ENCODE peak calls at places on chromosome 1, in six cellular contexts. K is cardiac muscle cell; V is activated CD8-positive, alpha-beta T cell treated with anti-CD3 and anti-CD28 coated beads for 36 hours; J is NCI-H82; U is IMR-90; A is tibial artery. B is an unnamed sample.

GRCh38 chr1:14377386-14377785 is 221.1 kb upstream of the KAZN start:
- DNase-seq in K (no peak), V (no peak), J (no peak), U (no peak), A (no peak), B (no peak)

GRCh38 chr1:175803413-175803812 is 60.0 kb upstream of the TNR start:
- DNase-seq in K (no peak), V (no peak), J (no peak), U (no peak), A (no peak), B (no peak)

GRCh38 chr1:111563619-111564018 is 56.0 kb upstream of the RAP1A start:
- DNase-seq in K (no peak), V (no peak), J (no peak), U (peak), A (no peak), B (no peak)

GRCh38 chr1:171754381-171754705 is 12.5 kb upstream of the VAMP4 start:
- DNase-seq in K (no peak), V (no peak), J (no peak), U (peak), A (no peak), B (no peak)

GRCh38 chr1:30232288-30232899 is 491.0 kb downstream of the MATN1 start:
- DNase-seq in K (peak), V (peak), J (peak), U (no peak), A (no peak), B (no peak)

GRCh38 chr1:27141266-27142003 is 13.5 kb downstream of the SLC9A1 start:
- DNase-seq in K (no peak), V (no peak), J (no peak), U (no peak), A (no peak), B (no peak)

GRCh38 chr1:9084883-9085282 is 15.4 kb upstream of the SLC2A5 start:
- DNase-seq in K (no peak), V (no peak), J (no peak), U (no peak), A (peak), B (no peak)

GRCh38 chr1:110645962-110646735 is 28.6 kb downstream of the KCNA3 start:
- DNase-seq in K (no peak), V (no peak), J (peak), U (peak), A (no peak), B (no peak)

GRCh38 chr1:233229291-233229690 is 66.2 kb downstream of the PCNX2 start:
- DNase-seq in K (no peak), V (no peak), J (no peak), U (peak), A (no peak), B (no peak)

GRCh38 chr1:238558156-238558555 is 667.4 kb upstream of the ZP4 start:
- DNase-seq in K (no peak), V (no peak), J (no peak), U (peak), A (no peak), B (no peak)

GRCh38 chr1:19454265-19455198 is 30.8 kb downstream of the CAPZB start:
- DNase-seq in K (no peak), V (no peak), J (no peak), U (no peak), A (no peak), B (no peak)

GRCh38 chr1:55280731-55281130 is 65.6 kb upstream of the USP24 start:
- DNase-seq in K (no peak), V (no peak), J (no peak), U (peak), A (no peak), B (no peak)

GRCh38 chr1:44355582-44356305 is 687 bp upstream of the ERI3 start:
- DNase-seq in K (no peak), V (peak), J (peak), U (no peak), A (no peak), B (no peak)

GRCh38 chr1:43358121-43358745 is 548 bp upstream of the CDC20 start:
- DNase-seq in K (peak), V (peak), J (peak), U (peak), A (no peak), B (no peak)

GRCh38 chr1:38680801-38681510 is 178.6 kb downstream of the RRAGC start:
- DNase-seq in K (peak), V (peak), J (no peak), U (no peak), A (no peak), B (no peak)

GRCh38 chr1:39507230-39507928 is 15.9 kb downstream of the BMP8A start:
- DNase-seq in K (peak), V (no peak), J (peak), U (no peak), A (no peak), B (no peak)

GRCh38 chr1:242211254-242212022 is 212.5 kb upstream of the MAP1LC3C start:
- DNase-seq in K (no peak), V (no peak), J (no peak), U (no peak), A (no peak), B (no peak)

GRCh38 chr1:91226741-91227140 is 177.9 kb downstream of the HFM1 start:
- DNase-seq in K (no peak), V (no peak), J (no peak), U (no peak), A (no peak), B (no peak)

GRCh38 chr1:241817956-241818612 is 29.9 kb upstream of the EXO1 start:
- DNase-seq in K (no peak), V (no peak), J (no peak), U (no peak), A (no peak), B (no peak)

GRCh38 chr1:24995121-24995520 is 65.0 kb upstream of the RUNX3 start:
- DNase-seq in K (no peak), V (no peak), J (no peak), U (no peak), A (no peak), B (no peak)

GRCh38 chr1:181918893-181919728 is 142.4 kb downstream of the ZNF648 start:
- DNase-seq in K (no peak), V (no peak), J (peak), U (no peak), A (no peak), B (no peak)

GRCh38 chr1:110235839-110236682 is 25.9 kb downstream of the KCNC4 start:
- DNase-seq in K (no peak), V (peak), J (no peak), U (peak), A (no peak), B (no peak)

GRCh38 chr1:112991721-112992120 is 35.7 kb upstream of the SLC16A1 start:
- DNase-seq in K (no peak), V (no peak), J (no peak), U (peak), A (no peak), B (no peak)

GRCh38 chr1:25724986-25725385 is 75.0 kb upstream of the SELENON start:
- DNase-seq in K (no peak), V (no peak), J (no peak), U (no peak), A (no peak), B (no peak)

GRCh38 chr1:168626326-168626725 is 49.9 kb downstream of the XCL1 start:
- DNase-seq in K (no peak), V (no peak), J (no peak), U (no peak), A (no peak), B (no peak)

GRCh38 chr1:56060901-56061300 is 518.5 kb downstream of the PLPP3 start:
- DNase-seq in K (no peak), V (no peak), J (no peak), U (peak), A (no peak), B (no peak)

GRCh38 chr1:47650205-47650604 is 212.4 kb downstream of the FOXD2 start:
- DNase-seq in K (no peak), V (no peak), J (no peak), U (peak), A (peak), B (no peak)

GRCh38 chr1:27412502-27412901 is 20.1 kb downstream of the GPR3 start:
- DNase-seq in K (no peak), V (no peak), J (no peak), U (no peak), A (no peak), B (no peak)

GRCh38 chr1:200738348-200738732 is 353 bp upstream of the CAMSAP2 start:
- DNase-seq in K (no peak), V (no peak), J (no peak), U (no peak), A (no peak), B (peak)

GRCh38 chr1:10736623-10737267 is 59.7 kb downstream of the CASZ1 start:
- DNase-seq in K (no peak), V (no peak), J (no peak), U (no peak), A (no peak), B (no peak)

GRCh38 chr1:235708390-235708962 is 58.9 kb upstream of the GNG4 start:
- DNase-seq in K (no peak), V (no peak), J (peak), U (peak), A (no peak), B (no peak)

GRCh38 chr1:242828199-242828598 is 303.7 kb upstream of the PLD5 start:
- DNase-seq in K (no peak), V (no peak), J (peak), U (no peak), A (no peak), B (no peak)

GRCh38 chr1:94342416-94342815 is 75.8 kb upstream of the ABCD3 start:
- DNase-seq in K (no peak), V (no peak), J (no peak), U (no peak), A (no peak), B (no peak)

B was measured in cerebellar nuclear complex.